ENCODE peak calls at places on chromosomes 4 and X, in six cellular contexts. One of them, this sample, is unnamed.

GRCh38 chr4:96675916-96676315 is 836.0 kb downstream of the PDHA2 start:
- DNase-seq in CD8-positive, alpha-beta T cell: no peak
- DNase-seq in endothelial cell of umbilical vein: no peak
- DNase-seq in left lung: no peak
- DNase-seq in A549: no peak
- DNase-seq in IMR-90: no peak
- DNase-seq in this sample: no peak

GRCh38 chr4:37219251-37219650 is 25.3 kb upstream of the NWD2 start:
- DNase-seq in left lung: no peak
- DNase-seq in CD8-positive, alpha-beta T cell: no peak
- DNase-seq in IMR-90: no peak
- DNase-seq in endothelial cell of umbilical vein: no peak
- DNase-seq in A549: no peak
- DNase-seq in this sample: no peak

GRCh38 chr4:25580633-25581467 is 74.8 kb upstream of the SLC34A2 start:
- DNase-seq in IMR-90: no peak
- DNase-seq in endothelial cell of umbilical vein: no peak
- DNase-seq in CD8-positive, alpha-beta T cell: no peak
- DNase-seq in left lung: no peak
- DNase-seq in A549: no peak
- DNase-seq in this sample: no peak

GRCh38 chr4:16833722-16834121 is 64.7 kb downstream of the LDB2 start:
- DNase-seq in IMR-90: no peak
- DNase-seq in left lung: no peak
- DNase-seq in CD8-positive, alpha-beta T cell: no peak
- DNase-seq in endothelial cell of umbilical vein: no peak
- DNase-seq in A549: no peak
- DNase-seq in this sample: no peak

GRCh38 chr4:110164251-110164650 is 34.2 kb downstream of the ELOVL6 start:
- DNase-seq in CD8-positive, alpha-beta T cell: no peak
- DNase-seq in IMR-90: peak; percentile 74
- DNase-seq in left lung: no peak
- DNase-seq in endothelial cell of umbilical vein: no peak
- DNase-seq in A549: no peak
- DNase-seq in this sample: no peak

GRCh38 chr4:134470544-134470943 is 269.0 kb upstream of the PABPC4L start:
- DNase-seq in endothelial cell of umbilical vein: peak; percentile 63
- DNase-seq in A549: no peak
- DNase-seq in left lung: no peak
- DNase-seq in CD8-positive, alpha-beta T cell: no peak
- DNase-seq in IMR-90: no peak
- DNase-seq in this sample: no peak

GRCh38 chrX:17787557-17787956 is 50.3 kb downstream of the SCML1 start:
- DNase-seq in endothelial cell of umbilical vein: no peak
- DNase-seq in A549: no peak
- DNase-seq in IMR-90: no peak
- DNase-seq in CD8-positive, alpha-beta T cell: no peak
- DNase-seq in left lung: no peak
- DNase-seq in this sample: no peak

GRCh38 chr4:69497081-69497480 is 1.4 kb upstream of the UGT2B4 start:
- DNase-seq in endothelial cell of umbilical vein: no peak
- DNase-seq in IMR-90: no peak
- DNase-seq in CD8-positive, alpha-beta T cell: no peak
- DNase-seq in left lung: no peak
- DNase-seq in A549: no peak
- DNase-seq in this sample: no peak

GRCh38 chrX:43969504-43970501 is 3.4 kb downstream of the NDP start:
- DNase-seq in CD8-positive, alpha-beta T cell: no peak
- DNase-seq in left lung: no peak
- DNase-seq in A549: peak; percentile 2
- DNase-seq in endothelial cell of umbilical vein: no peak
- DNase-seq in IMR-90: peak; percentile 56
- DNase-seq in this sample: no peak

GRCh38 chr4:104896623-104897296 is 249.9 kb upstream of the TET2 start:
- DNase-seq in left lung: no peak
- DNase-seq in CD8-positive, alpha-beta T cell: no peak
- DNase-seq in endothelial cell of umbilical vein: no peak
- DNase-seq in IMR-90: no peak
- DNase-seq in A549: no peak
- DNase-seq in this sample: no peak

GRCh38 chr4:140426610-140427103 is 791 bp downstream of the CLGN start:
- DNase-seq in left lung: no peak
- DNase-seq in endothelial cell of umbilical vein: no peak
- DNase-seq in A549: no peak
- DNase-seq in IMR-90: no peak
- DNase-seq in CD8-positive, alpha-beta T cell: no peak
- DNase-seq in this sample: no peak

GRCh38 chr4:185309770-185310169 is 86.0 kb downstream of the LRP2BP start:
- DNase-seq in A549: no peak
- DNase-seq in left lung: no peak
- DNase-seq in IMR-90: no peak
- DNase-seq in CD8-positive, alpha-beta T cell: no peak
- DNase-seq in endothelial cell of umbilical vein: no peak
- DNase-seq in this sample: no peak

GRCh38 chr4:89307446-89308160 is at the start of gene GPRIN3:
- DNase-seq in endothelial cell of umbilical vein: peak; percentile 62
- DNase-seq in IMR-90: no peak
- DNase-seq in left lung: peak; percentile 89
- DNase-seq in A549: peak; percentile 51
- DNase-seq in CD8-positive, alpha-beta T cell: peak; percentile 44
- DNase-seq in this sample: no peak

GRCh38 chr4:48490012-48490679 is at the start of gene ZAR1:
- DNase-seq in IMR-90: no peak
- DNase-seq in CD8-positive, alpha-beta T cell: no peak
- DNase-seq in left lung: peak; percentile 82
- DNase-seq in A549: no peak
- DNase-seq in endothelial cell of umbilical vein: no peak
- DNase-seq in this sample: no peak

GRCh38 chrX:27893871-27894270 is 86.1 kb downstream of the MAGEB10 start:
- DNase-seq in left lung: no peak
- DNase-seq in A549: no peak
- DNase-seq in CD8-positive, alpha-beta T cell: no peak
- DNase-seq in IMR-90: no peak
- DNase-seq in endothelial cell of umbilical vein: no peak
- DNase-seq in this sample: no peak

GRCh38 chr4:120517966-120518365 is 404.6 kb downstream of the PRDM5 start:
- DNase-seq in IMR-90: peak; percentile 86
- DNase-seq in A549: peak; percentile 74
- DNase-seq in endothelial cell of umbilical vein: peak; percentile 99
- DNase-seq in left lung: no peak
- DNase-seq in CD8-positive, alpha-beta T cell: no peak
- DNase-seq in this sample: peak; percentile 48

GRCh38 chr4:100982345-100982744 is 365.0 kb downstream of the PPP3CA start:
- DNase-seq in A549: no peak
- DNase-seq in left lung: no peak
- DNase-seq in CD8-positive, alpha-beta T cell: no peak
- DNase-seq in IMR-90: no peak
- DNase-seq in endothelial cell of umbilical vein: no peak
- DNase-seq in this sample: no peak

GRCh38 chrX:149962859-149963757 is 24.8 kb upstream of the EOLA2 start:
- DNase-seq in endothelial cell of umbilical vein: peak; percentile 59
- DNase-seq in CD8-positive, alpha-beta T cell: no peak
- DNase-seq in A549: peak; percentile 69
- DNase-seq in left lung: no peak
- DNase-seq in IMR-90: peak; percentile 69
- DNase-seq in this sample: peak; percentile 33

GRCh38 chr4:67332627-67333026 is 212.7 kb downstream of the CENPC start:
- DNase-seq in A549: peak; percentile 20
- DNase-seq in CD8-positive, alpha-beta T cell: no peak
- DNase-seq in endothelial cell of umbilical vein: peak; percentile 2
- DNase-seq in IMR-90: no peak
- DNase-seq in left lung: no peak
- DNase-seq in this sample: no peak

GRCh38 chr4:122733805-122734155 is 1.3 kb downstream of the BBS12 start:
- DNase-seq in left lung: no peak
- DNase-seq in A549: no peak
- DNase-seq in IMR-90: no peak
- DNase-seq in CD8-positive, alpha-beta T cell: no peak
- DNase-seq in endothelial cell of umbilical vein: no peak
- DNase-seq in this sample: no peak

GRCh38 chr4:80538276-80538926 is 202.9 kb downstream of the CFAP299 start:
- DNase-seq in endothelial cell of umbilical vein: no peak
- DNase-seq in IMR-90: peak; percentile 85
- DNase-seq in CD8-positive, alpha-beta T cell: no peak
- DNase-seq in A549: no peak
- DNase-seq in left lung: no peak
- DNase-seq in this sample: no peak

GRCh38 chr4:17708992-17709759 is 72.2 kb downstream of the FAM184B start:
- DNase-seq in CD8-positive, alpha-beta T cell: no peak
- DNase-seq in A549: no peak
- DNase-seq in left lung: no peak
- DNase-seq in IMR-90: no peak
- DNase-seq in endothelial cell of umbilical vein: no peak
- DNase-seq in this sample: no peak

GRCh38 chr4:157172011-157172410 is 48.5 kb upstream of the GRIA2 start:
- DNase-seq in IMR-90: peak; percentile 31
- DNase-seq in endothelial cell of umbilical vein: peak; percentile 22
- DNase-seq in A549: peak; percentile 1
- DNase-seq in CD8-positive, alpha-beta T cell: no peak
- DNase-seq in left lung: no peak
- DNase-seq in this sample: no peak
- TF ChIP-seq CTCF in IMR-90: peak; percentile 47
- TF ChIP-seq CTCF in endothelial cell of umbilical vein: no peak
- TF ChIP-seq CTCF in A549: peak; percentile 24
- TF ChIP-seq CTCF in CD8-positive, alpha-beta T cell: no peak
- TF ChIP-seq CTCF in left lung: no peak
- TF ChIP-seq CTCF in this sample: peak; percentile 53

DNA sequence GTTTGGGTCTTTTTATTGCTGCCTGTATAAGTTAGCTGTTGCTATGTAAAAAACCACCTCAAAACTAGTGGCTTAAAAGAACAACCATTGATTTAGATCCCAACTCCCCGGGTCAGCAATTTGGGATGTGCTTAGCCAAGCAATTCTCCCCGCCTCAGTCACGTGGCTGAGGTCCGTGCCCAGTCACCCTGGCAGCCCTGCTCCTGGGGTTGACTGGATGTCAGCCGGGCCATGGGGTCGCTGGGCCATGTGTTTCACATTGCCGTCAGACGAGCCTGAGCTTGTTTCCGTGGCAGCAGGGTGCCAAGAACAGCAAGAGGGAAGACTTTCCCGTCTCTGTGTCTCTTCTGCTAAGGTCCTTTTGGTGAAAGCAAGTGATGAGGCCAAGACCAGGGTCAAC is 345.7 kb upstream of the FAT1 start:
- DNase-seq in IMR-90: no peak
- DNase-seq in endothelial cell of umbilical vein: no peak
- DNase-seq in left lung: no peak
- DNase-seq in A549: no peak
- DNase-seq in CD8-positive, alpha-beta T cell: no peak
- DNase-seq in this sample: no peak
- H3K4me3 ChIP-seq in IMR-90: no peak overlapping the region
- H3K4me3 ChIP-seq in endothelial cell of umbilical vein: no peak overlapping the region
- H3K4me3 ChIP-seq in left lung: no peak overlapping the region
- H3K4me3 ChIP-seq in A549: no peak overlapping the region
- H3K4me3 ChIP-seq in CD8-positive, alpha-beta T cell: no peak overlapping the region
- H3K4me3 ChIP-seq in this sample: no peak overlapping the region

GRCh38 chr4:155405059-155405458 is 28.3 kb upstream of the MAP9 start:
- DNase-seq in CD8-positive, alpha-beta T cell: no peak
- DNase-seq in left lung: no peak
- DNase-seq in endothelial cell of umbilical vein: no peak
- DNase-seq in IMR-90: peak; percentile 79
- DNase-seq in A549: no peak
- DNase-seq in this sample: peak; percentile 16
- H3K27ac ChIP-seq in CD8-positive, alpha-beta T cell: no peak overlapping the region
- H3K27ac ChIP-seq in left lung: no peak overlapping the region
- H3K27ac ChIP-seq in endothelial cell of umbilical vein: no peak overlapping the region
- H3K27ac ChIP-seq in IMR-90: no peak overlapping the region
- H3K27ac ChIP-seq in A549: no peak overlapping the region
- H3K27ac ChIP-seq in this sample: no peak overlapping the region

GRCh38 chrX:106954041-106954440 is 33.8 kb downstream of the CLDN2 start:
- DNase-seq in CD8-positive, alpha-beta T cell: no peak
- DNase-seq in IMR-90: no peak
- DNase-seq in endothelial cell of umbilical vein: no peak
- DNase-seq in left lung: no peak
- DNase-seq in A549: no peak
- DNase-seq in this sample: no peak

GRCh38 chrX:106951230-106951629 is 31.0 kb downstream of the CLDN2 start:
- DNase-seq in A549: no peak
- DNase-seq in IMR-90: no peak
- DNase-seq in endothelial cell of umbilical vein: no peak
- DNase-seq in CD8-positive, alpha-beta T cell: no peak
- DNase-seq in left lung: no peak
- DNase-seq in this sample: no peak

GRCh38 chrX:106952089-106952488 is 31.9 kb downstream of the CLDN2 start:
- DNase-seq in left lung: no peak
- DNase-seq in IMR-90: no peak
- DNase-seq in CD8-positive, alpha-beta T cell: no peak
- DNase-seq in endothelial cell of umbilical vein: no peak
- DNase-seq in A549: no peak
- DNase-seq in this sample: no peak

GRCh38 chrX:106955004-106955772 is 35.0 kb downstream of the CLDN2 start:
- DNase-seq in A549: peak; percentile 59
- DNase-seq in endothelial cell of umbilical vein: no peak
- DNase-seq in CD8-positive, alpha-beta T cell: no peak
- DNase-seq in IMR-90: peak; percentile 48
- DNase-seq in left lung: no peak
- DNase-seq in this sample: no peak

GRCh38 chrX:106952988-106953387 is 32.8 kb downstream of the CLDN2 start:
- DNase-seq in IMR-90: no peak
- DNase-seq in A549: peak; percentile 32
- DNase-seq in CD8-positive, alpha-beta T cell: no peak
- DNase-seq in endothelial cell of umbilical vein: peak; percentile 25
- DNase-seq in left lung: no peak
- DNase-seq in this sample: no peak
- TF ChIP-seq CTCF in IMR-90: peak; percentile 43
- TF ChIP-seq CTCF in A549: peak; percentile 60
- TF ChIP-seq CTCF in CD8-positive, alpha-beta T cell: no peak
- TF ChIP-seq CTCF in endothelial cell of umbilical vein: peak; percentile 13
- TF ChIP-seq CTCF in left lung: no peak
- TF ChIP-seq CTCF in this sample: peak; percentile 48

This sample was measured in AG04450.